ENCODE peak calls at places on chromosomes 2 and 18, in four cellular contexts. C, S, U and D are unnamed samples.

GRCh38 chr2:214830794-214831346 is 21.4 kb upstream of the BARD1 start:
- DNase-seq in C (no peak), S (peak; percentile 26), U (no peak), D (no peak)

GRCh38 chr2:226795281-226796011 is 4.2 kb downstream of the IRS1 start:
- DNase-seq in C (no peak), S (no peak), U (peak; percentile 32), D (no peak)

GRCh38 chr2:50515638-50516037 is 516.3 kb downstream of the NRXN1 start:
- DNase-seq in C (no peak), S (peak; percentile 5), U (no peak), D (no peak)

GRCh38 chr2:129709956-129710598 is 269.4 kb upstream of the RAB6C start:
- DNase-seq in C (no peak), S (no peak), U (no peak), D (no peak)

GRCh38 chr18:27501651-27502050 is 316.5 kb upstream of the CHST9 start:
- DNase-seq in C (no peak), S (no peak), U (no peak), D (no peak)

GRCh38 chr2:209525834-209526281 is 102.0 kb downstream of the MAP2 start:
- DNase-seq in C (no peak), S (no peak), U (no peak), D (no peak)

GRCh38 chr2:113218283-113219091 is 44.7 kb downstream of the PSD4 start:
- DNase-seq in C (peak; percentile 84), S (peak; percentile 98), U (no peak), D (peak; percentile 83)

GRCh38 chr18:23912356-23912755 is 102.2 kb upstream of the TTC39C start:
- DNase-seq in C (no peak), S (no peak), U (no peak), D (no peak)

GRCh38 chr2:27356056-27356381 is 545 bp downstream of the GTF3C2 start:
- DNase-seq in C (no peak), S (peak; percentile 81), U (peak; percentile 35), D (peak; percentile 75)

GRCh38 chr18:62720048-62720447 is 4.7 kb downstream of the PHLPP1 start:
- DNase-seq in C (no peak), S (no peak), U (no peak), D (no peak)

GRCh38 chr2:73703675-73704074 is 33.5 kb downstream of the TPRKB start:
- DNase-seq in C (no peak), S (no peak), U (no peak), D (no peak)

GRCh38 chr18:22230403-22231042 is 61.1 kb downstream of the GATA6 start:
- DNase-seq in C (no peak), S (peak; percentile 65), U (no peak), D (no peak)

GRCh38 chr18:22489694-22490093 is 72.0 kb upstream of the CTAGE1 start:
- DNase-seq in C (no peak), S (peak; percentile 48), U (no peak), D (no peak)

GRCh38 chr2:160389875-160390274 is 103.7 kb downstream of the RBMS1 start:
- DNase-seq in C (no peak), S (peak; percentile 44), U (no peak), D (no peak)

GRCh38 chr18:9849407-9849961 is 36.3 kb upstream of the TXNDC2 start:
- DNase-seq in C (no peak), S (no peak), U (no peak), D (peak; percentile 50)

GRCh38 chr2:10495311-10495987 is 47.3 kb upstream of the ODC1 start:
- DNase-seq in C (no peak), S (no peak), U (no peak), D (no peak)

GRCh38 chr2:212392544-212392943 is 146.1 kb downstream of the ERBB4 start:
- DNase-seq in C (no peak), S (no peak), U (no peak), D (no peak)

GRCh38 chr2:146615778-146616177 is 1229.1 kb upstream of the ACVR2A start:
- DNase-seq in C (no peak), S (no peak), U (no peak), D (no peak)

DNA sequence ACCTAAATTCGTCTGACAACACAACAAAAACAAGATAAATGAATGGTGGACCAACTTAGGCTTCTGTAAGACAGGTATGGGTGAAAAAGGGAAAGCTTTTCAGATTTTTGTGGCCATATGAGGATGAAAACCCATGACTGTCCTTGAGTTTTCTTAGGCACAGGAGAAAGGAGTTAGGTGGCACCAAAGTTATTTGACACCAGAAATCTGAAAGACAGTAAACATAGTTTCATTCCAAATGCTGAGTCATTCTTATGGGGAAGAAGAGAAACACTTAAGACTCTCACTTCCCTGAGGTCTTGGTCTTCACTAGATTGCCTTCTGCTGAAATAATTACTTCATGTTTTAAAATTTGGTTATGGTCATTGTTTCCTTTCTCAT is 5.2 kb upstream of the GPD2 start:
- DNase-seq in C (no peak), S (peak; percentile 80), U (no peak), D (no peak)
- H3K27ac ChIP-seq in C (peak overlapping the region; percentile 30), S (peak overlapping the region; percentile 86), U (no peak overlapping the region), D (no peak overlapping the region)

GRCh38 chr18:51197661-51198424 is at the start of gene MEX3C:
- DNase-seq in C (peak; percentile 99), S (peak; percentile 98), U (peak; percentile 99), D (peak; percentile 100)
- TF ChIP-seq POLR2A in C (peak; percentile 70), S (peak; percentile 78), U (peak; percentile 56), D (peak; percentile 71)

DNA sequence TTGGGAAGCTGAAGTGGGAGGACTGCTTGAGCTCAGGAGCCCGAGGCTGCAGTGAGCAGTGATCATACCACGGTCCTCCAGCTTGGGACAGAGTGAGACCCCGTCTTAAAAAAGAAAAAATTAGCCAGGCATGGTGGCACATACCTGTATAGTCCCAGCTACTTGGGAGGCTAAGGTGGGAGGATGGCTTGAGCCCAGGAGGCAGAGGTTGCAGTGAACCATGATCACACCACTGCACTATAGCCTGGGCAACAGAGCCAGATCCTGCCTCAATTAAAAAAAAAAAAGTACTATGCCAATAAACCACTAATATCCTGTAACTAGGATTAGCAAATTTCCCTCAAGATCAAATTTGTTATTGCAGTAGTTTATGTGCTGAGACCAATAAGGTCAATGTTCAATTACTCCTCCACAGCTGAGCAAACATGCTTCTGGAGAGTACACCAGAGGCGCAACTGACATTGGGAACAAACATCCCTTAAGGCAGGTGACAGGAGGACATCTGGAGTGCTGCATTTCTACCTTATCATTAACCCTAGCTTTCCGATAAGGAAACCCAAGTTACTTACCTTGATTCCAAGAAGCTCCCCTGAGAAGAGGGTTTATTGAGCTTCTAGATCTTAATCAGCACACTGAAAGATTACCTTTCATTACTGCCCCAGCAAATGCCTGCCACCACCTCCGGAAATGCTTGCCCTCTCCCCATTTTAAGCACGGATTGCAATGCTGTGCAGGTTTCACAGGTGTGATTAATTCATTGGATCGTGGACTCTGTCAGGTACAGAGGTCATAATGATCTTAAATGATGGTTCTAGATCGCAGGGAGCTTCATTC is 26.2 kb downstream of the MGAT4A start:
- DNase-seq in C (no peak), S (no peak), U (no peak), D (peak; percentile 52)
- TF ChIP-seq EP300 in C (no peak), S (no peak), U (no peak), D (no peak)

DNA sequence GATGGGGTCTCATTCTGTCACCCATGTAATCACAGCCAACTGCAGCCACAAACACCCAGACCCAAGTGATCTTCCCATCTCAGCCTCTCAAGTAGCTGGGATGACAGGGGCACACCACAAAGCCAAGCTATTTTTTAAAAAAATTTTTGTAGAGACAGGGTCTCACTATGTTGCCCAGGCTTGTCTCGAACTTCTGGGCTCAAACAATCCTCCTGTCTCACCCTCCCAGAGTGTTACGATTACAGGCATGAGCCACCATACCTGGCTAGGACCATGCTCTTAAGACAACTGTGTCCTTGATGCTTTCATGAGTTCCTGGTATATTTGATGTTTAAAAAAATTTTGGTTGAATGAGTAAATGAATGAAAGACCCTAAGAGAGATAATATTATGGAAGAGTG is 19.4 kb downstream of the ABCB11 start:
- DNase-seq in C (no peak), S (no peak), U (no peak), D (no peak)
- H3K27ac ChIP-seq in C (no peak overlapping the region), S (peak overlapping the region; percentile 69), U (no peak overlapping the region), D (peak overlapping the region; percentile 73)